ENCODE peak calls at places on chromosomes 13 and 19, in four cellular contexts. L, J, D and F are unnamed samples.

GRCh38 chr13:23428183-23428528 is 5.3 kb downstream of the SACS start:
- DNase-seq in L (peak), J (peak), D (peak), F (no peak)

GRCh38 chr19:33448159-33448516 is 73.5 kb downstream of the PEPD start:
- DNase-seq in L (no peak), J (no peak), D (no peak), F (no peak)

GRCh38 chr13:35961461-35962220 is 169.5 kb downstream of the DCLK1 start:
- DNase-seq in L (peak), J (no peak), D (no peak), F (no peak)

GRCh38 chr13:113663934-113664333 is 3.1 kb upstream of the GRK1 start:
- DNase-seq in L (no peak), J (no peak), D (no peak), F (no peak)

GRCh38 chr13:39777527-39778061 is 122.1 kb downstream of the COG6 start:
- DNase-seq in L (peak), J (peak), D (peak), F (peak)

GRCh38 chr13:107867701-107868661 is 347.4 kb downstream of the LIG4 start:
- DNase-seq in L (peak), J (peak), D (peak), F (no peak)

GRCh38 chr19:7844951-7845350 is 14.9 kb downstream of the EVI5L start:
- DNase-seq in L (no peak), J (no peak), D (no peak), F (no peak)

GRCh38 chr19:33399081-33399744 is 25.7 kb downstream of the CEBPG start:
- DNase-seq in L (no peak), J (no peak), D (no peak), F (no peak)

GRCh38 chr13:99406799-99407201 is 94.5 kb upstream of the TM9SF2 start:
- DNase-seq in L (no peak), J (no peak), D (no peak), F (peak)

GRCh38 chr13:113857531-113858195 is 6.2 kb downstream of the GAS6 start:
- DNase-seq in L (no peak), J (no peak), D (no peak), F (no peak)

GRCh38 chr19:19747357-19748220 is 14.7 kb upstream of the ZNF14 start:
- DNase-seq in L (no peak), J (no peak), D (no peak), F (no peak)

GRCh38 chr13:113275387-113275786 is 21.7 kb upstream of the LAMP1 start:
- DNase-seq in L (peak), J (peak), D (peak), F (no peak)

GRCh38 chr19:7142771-7143170 is 73.3 kb downstream of the ZNF557 start:
- DNase-seq in L (no peak), J (no peak), D (no peak), F (no peak)

GRCh38 chr19:40603719-40604646 is 2.8 kb downstream of the LTBP4 start:
- DNase-seq in L (peak), J (peak), D (peak), F (peak)

GRCh38 chr19:40604647-40605200 is 3.6 kb downstream of the LTBP4 start:
- DNase-seq in L (no peak), J (no peak), D (no peak), F (no peak)

GRCh38 chr19:40603071-40603718 is 2.0 kb downstream of the LTBP4 start:
- DNase-seq in L (peak), J (peak), D (peak), F (no peak)

GRCh38 chr19:40607311-40607871 is 6.2 kb downstream of the LTBP4 start:
- DNase-seq in L (no peak), J (no peak), D (no peak), F (no peak)

GRCh38 chr19:40605201-40605971 is 4.2 kb downstream of the LTBP4 start:
- DNase-seq in L (peak), J (no peak), D (peak), F (no peak)
- H3K4me3 ChIP-seq in L (no peak), J (peak), D (peak), F (peak)

DNA sequence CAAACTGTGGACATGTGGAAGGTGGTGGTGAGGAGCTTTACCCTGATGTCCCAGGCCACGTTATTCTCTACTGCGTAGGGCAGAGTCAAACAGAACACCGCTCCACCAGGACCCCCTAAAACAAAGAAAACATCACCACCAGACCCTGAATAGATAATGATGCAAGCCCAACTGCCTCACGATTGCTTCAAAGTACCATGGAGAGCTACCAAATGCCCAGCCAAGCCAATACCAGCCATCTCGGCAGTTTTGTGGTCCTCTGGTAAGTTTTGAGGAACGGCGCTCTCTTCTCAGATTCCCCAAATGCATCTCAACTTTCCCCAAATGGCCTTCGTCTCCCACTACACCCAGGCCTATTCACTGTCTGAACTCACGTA is 5.6 kb downstream of the RANBP3 start:
- DNase-seq in L (no peak), J (no peak), D (no peak), F (no peak)
- H3K4me3 ChIP-seq in L (no peak), J (no peak), D (no peak), F (no peak)

GRCh38 chr19:50427318-50427925 is 5.3 kb upstream of the MYBPC2 start:
- DNase-seq in L (no peak), J (no peak), D (no peak), F (no peak)
- H3K4me3 ChIP-seq in L (no peak), J (no peak), D (no peak), F (peak)

GRCh38 chr13:32045963-32046785 is 14.6 kb downstream of the FRY start:
- DNase-seq in L (peak), J (peak), D (peak), F (no peak)
- H3K4me3 ChIP-seq in L (no peak), J (no peak), D (no peak), F (no peak)

GRCh38 chr19:41323430-41324125 is 13.6 kb downstream of the CCDC97 start:
- DNase-seq in L (peak), J (peak), D (peak), F (peak)
- H3K4me3 ChIP-seq in L (no peak), J (no peak), D (no peak), F (no peak)